ENCODE peak calls at places on chromosomes 2 and 18, in six cellular contexts. Q is adrenal gland, G is neural crest cell, C is GM12865, W is ovary, B is lower lobe of right lung. X is an unnamed sample.
A peak's percentile ranks its signal among the peaks of the same experiment; 100 is the strongest.

GRCh38 chr18:75923169-75923568 is 495.7 kb upstream of the SMIM21 start:
- DNase-seq in Q (no peak), W (peak; percentile 62), B (peak; percentile 55), C (no peak), G (no peak), X (no peak)

GRCh38 chr2:99970292-99970868 is 172.0 kb downstream of the AFF3 start:
- DNase-seq in G (no peak), B (no peak), Q (no peak), C (no peak), W (no peak), X (no peak)

GRCh38 chr18:79522451-79523220 is 126.9 kb downstream of the NFATC1 start:
- DNase-seq in W (peak; percentile 15), G (no peak), C (no peak), B (peak; percentile 37), Q (no peak), X (no peak)

GRCh38 chr2:27356056-27356381 is 545 bp downstream of the GTF3C2 start:
- DNase-seq in Q (peak; percentile 48), G (peak; percentile 40), C (no peak), W (peak; percentile 35), B (peak; percentile 78), X (peak; percentile 51)

GRCh38 chr2:127575941-127576432 is 40.5 kb downstream of the MYO7B start:
- DNase-seq in W (no peak), Q (peak; percentile 11), G (no peak), B (no peak), C (no peak), X (no peak)

GRCh38 chr2:157747695-157748370 is 119.2 kb upstream of the ACVR1C start:
- DNase-seq in W (no peak), G (no peak), Q (no peak), C (peak; percentile 31), B (no peak), X (no peak)

GRCh38 chr2:217326238-217327022 is 466.6 kb upstream of the TNP1 start:
- DNase-seq in C (no peak), G (no peak), B (no peak), Q (no peak), W (no peak), X (no peak)

GRCh38 chr2:205934443-205934842 is 151.5 kb downstream of the INO80D start:
- DNase-seq in B (no peak), C (no peak), W (no peak), Q (no peak), G (no peak), X (no peak)

GRCh38 chr18:48488388-48488850 is 50.4 kb upstream of the CTIF start:
- DNase-seq in C (no peak), Q (peak; percentile 66), W (peak; percentile 75), G (no peak), B (peak; percentile 75), X (no peak)

GRCh38 chr2:189576361-189576760 is 4.2 kb downstream of the SLC40A1 start:
- DNase-seq in C (no peak), G (no peak), B (no peak), Q (no peak), W (no peak), X (no peak)

GRCh38 chr18:77068321-77068841 is 64.2 kb downstream of the MBP start:
- DNase-seq in B (no peak), C (peak; percentile 81), Q (no peak), W (no peak), G (no peak), X (no peak)

GRCh38 chr2:23843051-23843976 is 83.6 kb downstream of the ATAD2B start:
- DNase-seq in B (no peak), Q (no peak), C (no peak), G (no peak), W (no peak), X (no peak)

GRCh38 chr2:32752205-32752604 is 124.4 kb downstream of the TTC27 start:
- DNase-seq in B (no peak), W (no peak), Q (no peak), G (no peak), C (no peak), X (no peak)

GRCh38 chr2:174546519-174547506 is 50.8 kb downstream of the WIPF1 start:
- DNase-seq in Q (no peak), G (no peak), B (no peak), C (peak; percentile 61), W (no peak), X (no peak)
- TF ChIP-seq CTCF in Q (no peak), G (peak; percentile 47), B (no peak), C (peak; percentile 52), W (no peak), X (peak; percentile 18)

GRCh38 chr2:170973492-170974303 is 44.6 kb downstream of the GORASP2 start:
- DNase-seq in G (peak; percentile 89), B (peak; percentile 91), Q (peak; percentile 87), W (peak; percentile 88), C (peak; percentile 94), X (peak; percentile 86)
- TF ChIP-seq CTCF in G (peak; percentile 96), B (peak; percentile 96), Q (peak; percentile 52), W (peak; percentile 86), C (peak; percentile 88), X (peak; percentile 71)

GRCh38 chr2:83191316-83191715 is 1267.8 kb downstream of the SUCLG1 start:
- DNase-seq in Q (no peak), G (no peak), C (no peak), B (no peak), W (no peak), X (no peak)

DNA sequence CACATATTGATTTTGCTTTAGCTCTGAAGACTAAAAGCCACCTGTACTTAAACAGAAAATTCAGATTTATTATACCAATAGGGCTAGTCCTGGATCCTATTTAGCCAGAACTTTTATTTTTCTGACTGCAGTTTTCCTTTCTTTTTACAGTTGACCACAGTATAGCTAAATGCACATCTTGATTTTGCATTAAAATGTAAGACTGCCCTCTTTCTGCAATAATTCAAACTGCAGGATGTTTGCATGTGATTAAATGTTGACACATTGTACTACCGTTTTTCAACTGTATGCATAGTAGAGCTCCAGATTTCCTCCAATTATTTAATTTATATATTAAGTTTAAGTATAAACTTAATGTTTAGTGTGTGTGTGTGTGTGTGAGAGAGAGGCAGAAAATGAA is 1262.9 kb downstream of the SUCLG1 start:
- DNase-seq in G (no peak), Q (no peak), B (no peak), C (no peak), W (no peak), X (no peak)
- TF ChIP-seq CTCF in G (peak; percentile 74), Q (peak; percentile 32), B (peak; percentile 49), C (peak; percentile 4), W (no peak), X (peak; percentile 42)

DNA sequence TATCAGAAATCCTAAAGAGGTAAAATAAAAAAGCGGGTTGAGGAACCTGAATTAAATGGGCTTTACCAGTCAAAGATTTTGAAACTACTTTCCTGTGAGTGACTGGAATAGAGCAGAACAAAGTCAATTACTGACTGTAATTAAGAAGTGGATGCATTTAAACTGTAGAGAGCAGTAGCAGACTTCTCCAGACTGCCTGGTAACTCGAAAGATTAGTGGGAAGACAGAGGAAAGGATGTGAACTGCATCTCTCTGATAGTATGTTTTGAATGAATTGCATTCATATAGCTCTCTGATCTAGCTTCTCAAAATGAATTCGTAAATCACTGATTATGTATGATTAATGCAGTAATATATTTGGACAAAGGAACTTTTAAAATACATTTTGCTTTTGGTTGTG is 303.9 kb downstream of the ARHGAP15 start:
- DNase-seq in G (no peak), B (no peak), Q (no peak), C (no peak), W (no peak), X (no peak)
- TF ChIP-seq CTCF in G (no peak), B (peak; percentile 29), Q (no peak), C (no peak), W (no peak), X (no peak)

DNA sequence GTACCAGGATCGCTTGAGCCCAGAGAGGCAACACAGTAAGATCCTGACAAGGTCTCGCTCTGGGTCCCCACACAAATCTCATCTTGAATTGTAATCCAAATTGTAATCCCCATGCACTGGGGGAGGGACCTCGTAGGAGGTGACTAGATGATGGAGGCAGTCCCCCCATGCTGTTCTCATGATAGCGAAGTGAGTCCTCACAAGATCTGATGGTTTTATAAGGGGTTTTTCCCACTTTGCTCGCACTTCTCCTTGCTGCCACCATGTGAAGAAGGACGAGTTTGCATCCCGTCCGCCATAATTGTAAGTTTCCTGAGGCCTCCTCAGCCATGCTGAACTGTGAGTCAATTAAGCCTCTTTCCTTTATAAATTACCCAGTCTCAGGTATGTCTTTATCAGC is 46.0 kb upstream of the SERTAD2 start:
- DNase-seq in Q (no peak), W (no peak), C (peak; percentile 86), G (no peak), B (no peak), X (no peak)
- TF ChIP-seq CTCF in Q (no peak), W (no peak), C (peak; percentile 19), G (no peak), B (no peak), X (no peak)

GRCh38 chr2:53036196-53036595 is 731.4 kb upstream of the CHAC2 start:
- DNase-seq in Q (no peak), W (no peak), C (no peak), B (no peak), G (no peak), X (no peak)

GRCh38 chr2:53035153-53035552 is 732.5 kb upstream of the CHAC2 start:
- DNase-seq in W (no peak), Q (no peak), B (no peak), C (no peak), G (no peak), X (no peak)

GRCh38 chr2:53040536-53041229 is 726.9 kb upstream of the CHAC2 start:
- DNase-seq in C (no peak), W (no peak), Q (no peak), G (no peak), B (no peak), X (no peak)
- TF ChIP-seq CTCF in C (no peak), W (no peak), Q (no peak), G (peak; percentile 43), B (no peak), X (no peak)

GRCh38 chr2:109109342-109109741 is 19.7 kb upstream of the SH3RF3 start:
- DNase-seq in G (no peak), C (no peak), W (no peak), B (no peak), Q (no peak), X (no peak)
- TF ChIP-seq CTCF in G (no peak), C (no peak), W (no peak), B (no peak), Q (no peak), X (no peak)